ENCODE peak calls at places on chromosome 12, in seven cellular contexts. B is mammary epithelial cell; Z is T-helper 9 cell; H is endodermal cell; Q is activated CD4-positive, alpha-beta T cell treated with anti-CD3 and anti-CD28 coated beads, Interleukin-2, amount 50 U/mL, for 1 hour; G is sciatic nerve; S is stimulated activated CD4-positive, alpha-beta T cell treated with anti-CD3 and anti-CD28 coated beads, TNF-alpha, amount 100 ng/mL, for 24 hours. I is an unnamed sample.

GRCh38 chr12:122665349-122665748 is 37.8 kb downstream of the HCAR2 start:
- DNase-seq in Q (no peak), G (no peak), H (no peak), S (no peak), Z (no peak), B (no peak), I (no peak)

GRCh38 chr12:32302218-32302826 is 97.0 kb upstream of the FGD4 start:
- DNase-seq in B (peak; percentile 8), H (peak; percentile 85), S (no peak), G (no peak), Z (no peak), Q (no peak), I (no peak)

GRCh38 chr12:4172999-4173398 is 100.6 kb upstream of the CCND2 start:
- DNase-seq in Q (no peak), S (no peak), Z (no peak), H (peak; percentile 20), G (no peak), B (no peak), I (no peak)

GRCh38 chr12:5000658-5001390 is 42.9 kb upstream of the KCNA5 start:
- DNase-seq in B (no peak), S (no peak), Z (no peak), Q (no peak), H (peak; percentile 72), G (no peak), I (no peak)

GRCh38 chr12:107525719-107526554 is 159.7 kb upstream of the PWP1 start:
- DNase-seq in S (no peak), B (no peak), Q (no peak), Z (no peak), G (no peak), H (no peak), I (no peak)

GRCh38 chr12:57214398-57214781 is 2.2 kb upstream of the NXPH4 start:
- DNase-seq in H (peak; percentile 95), S (peak; percentile 69), B (no peak), G (no peak), Z (peak; percentile 61), Q (peak; percentile 67), I (peak; percentile 89)

GRCh38 chr12:116012757-116013156 is 264.7 kb downstream of the MED13L start:
- DNase-seq in Q (no peak), H (no peak), G (no peak), B (no peak), S (no peak), Z (no peak), I (no peak)

GRCh38 chr12:123546281-123546680 is 12.8 kb upstream of the RILPL1 start:
- DNase-seq in G (no peak), H (peak; percentile 61), B (peak; percentile 54), Z (no peak), Q (no peak), S (no peak), I (no peak)

GRCh38 chr12:32569256-32569655 is 109.8 kb upstream of the DNM1L start:
- DNase-seq in B (no peak), Q (no peak), G (no peak), H (no peak), S (no peak), Z (no peak), I (no peak)

GRCh38 chr12:54300732-54301427 is at the start of gene NFE2:
- DNase-seq in H (peak; percentile 97), Q (peak; percentile 34), B (peak; percentile 70), Z (peak; percentile 18), S (no peak), G (peak; percentile 70), I (peak; percentile 89)

GRCh38 chr12:77045183-77045582 is 20.2 kb downstream of the E2F7 start:
- DNase-seq in H (no peak), Q (no peak), B (no peak), Z (no peak), S (no peak), G (no peak), I (no peak)

GRCh38 chr12:27018071-27018470 is 3.9 kb upstream of the TM7SF3 start:
- DNase-seq in H (no peak), Q (no peak), B (no peak), Z (no peak), G (no peak), S (no peak), I (no peak)

GRCh38 chr12:104604070-104604994 is 147.6 kb downstream of the CHST11 start:
- DNase-seq in S (peak; percentile 46), G (peak; percentile 75), H (peak; percentile 85), B (peak; percentile 94), Z (peak; percentile 18), Q (peak; percentile 20), I (no peak)

GRCh38 chr12:2023365-2023764 is 19.1 kb upstream of the DCP1B start:
- DNase-seq in Z (no peak), H (peak; percentile 63), B (peak; percentile 3), S (no peak), Q (no peak), G (no peak), I (no peak)

GRCh38 chr12:7758346-7758745 is 6.7 kb upstream of the NANOGNB start:
- DNase-seq in G (no peak), B (no peak), Z (no peak), S (no peak), Q (no peak), H (peak; percentile 79), I (no peak)

GRCh38 chr12:58537278-58537677 is 383.0 kb downstream of the LRIG3 start:
- DNase-seq in S (no peak), Q (no peak), H (no peak), B (no peak), Z (no peak), G (no peak), I (no peak)

GRCh38 chr12:68391905-68392304 is 59.7 kb upstream of the MDM1 start:
- DNase-seq in G (no peak), S (no peak), Q (no peak), Z (no peak), B (no peak), H (no peak), I (no peak)

GRCh38 chr12:115394498-115395220 is 710.7 kb upstream of the TBX3 start:
- DNase-seq in S (no peak), Q (no peak), Z (no peak), G (no peak), B (no peak), H (no peak), I (peak; percentile 7)

GRCh38 chr12:12561305-12562015 is 1.2 kb downstream of the DUSP16 start:
- DNase-seq in B (peak; percentile 55), S (peak; percentile 40), H (peak; percentile 86), Z (peak; percentile 31), Q (peak; percentile 49), G (peak; percentile 82), I (peak; percentile 85)

GRCh38 chr12:54463034-54463433 is 10.4 kb downstream of the GTSF1 start:
- DNase-seq in H (no peak), Q (no peak), B (peak; percentile 71), S (no peak), G (no peak), Z (no peak), I (no peak)

GRCh38 chr12:117595751-117596150 is 234.3 kb upstream of the NOS1 start:
- DNase-seq in S (no peak), G (no peak), Q (no peak), B (no peak), H (peak; percentile 28), Z (no peak), I (no peak)

GRCh38 chr12:84507914-84508313 is 404.7 kb downstream of the SLC6A15 start:
- DNase-seq in H (no peak), B (no peak), S (no peak), Z (no peak), G (peak; percentile 51), Q (no peak), I (no peak)

GRCh38 chr12:12474931-12475485 is 87.7 kb downstream of the DUSP16 start:
- DNase-seq in Q (peak; percentile 46), B (no peak), Z (peak; percentile 39), S (peak; percentile 53), G (no peak), H (no peak), I (no peak)

GRCh38 chr12:26995706-26996105 is 18.5 kb downstream of the TM7SF3 start:
- DNase-seq in S (no peak), G (no peak), H (no peak), B (no peak), Q (no peak), Z (no peak), I (no peak)

GRCh38 chr12:2868986-2869385 is 8.0 kb downstream of the FOXM1 start:
- DNase-seq in G (no peak), B (no peak), Q (no peak), Z (no peak), S (no peak), H (no peak), I (no peak)

GRCh38 chr12:79233341-79233761 is 368.8 kb downstream of the SYT1 start:
- DNase-seq in Z (no peak), S (no peak), Q (no peak), B (no peak), H (no peak), G (no peak), I (no peak)

GRCh38 chr12:123134755-123135282 is 16.1 kb downstream of the PITPNM2 start:
- DNase-seq in H (no peak), Z (no peak), S (no peak), G (no peak), Q (no peak), B (no peak), I (no peak)

GRCh38 chr12:93154753-93155475 is 222.8 kb upstream of the NUDT4 start:
- DNase-seq in Z (no peak), G (no peak), B (no peak), H (no peak), Q (no peak), S (no peak), I (no peak)

GRCh38 chr12:74415633-74416032 is 122.0 kb upstream of the ATXN7L3B start:
- DNase-seq in H (no peak), Q (no peak), S (no peak), Z (no peak), B (peak; percentile 15), G (no peak), I (no peak)

GRCh38 chr12:123608192-123608591 is 6.3 kb downstream of the DDX55 start:
- DNase-seq in G (no peak), Z (no peak), S (no peak), B (no peak), H (no peak), Q (no peak), I (no peak)

GRCh38 chr12:6775185-6775770 is 3.0 kb downstream of the LAG3 start:
- DNase-seq in B (no peak), Z (no peak), Q (no peak), H (no peak), S (no peak), G (no peak), I (no peak)

GRCh38 chr12:120119395-120119973 is 2.9 kb upstream of the RAB35 start:
- DNase-seq in B (peak; percentile 36), S (peak; percentile 35), Z (no peak), G (no peak), Q (no peak), H (no peak), I (no peak)

GRCh38 chr12:33248364-33248763 is 191.3 kb downstream of the SYT10 start:
- DNase-seq in Z (no peak), Q (no peak), B (no peak), H (no peak), G (no peak), S (no peak), I (no peak)

GRCh38 chr12:65894127-65894526 is 69.8 kb downstream of the HMGA2 start:
- DNase-seq in B (no peak), S (no peak), H (no peak), Z (no peak), Q (no peak), G (no peak), I (no peak)

GRCh38 chr12:82682326-82682725 is 4.4 kb upstream of the TMTC2 start:
- DNase-seq in G (no peak), H (peak; percentile 66), B (no peak), Z (no peak), Q (no peak), S (no peak), I (no peak)

GRCh38 chr12:54605138-54605970 is 16.9 kb upstream of the PPP1R1A start:
- DNase-seq in Q (no peak), S (no peak), G (no peak), Z (no peak), H (peak; percentile 24), B (no peak), I (no peak)

GRCh38 chr12:108980831-108981618 is 39.8 kb downstream of the SVOP start:
- DNase-seq in Z (no peak), Q (no peak), G (no peak), H (no peak), S (no peak), B (no peak), I (no peak)

GRCh38 chr12:47910486-47910885 is 5.7 kb upstream of the VDR start:
- DNase-seq in B (no peak), S (no peak), G (no peak), Z (no peak), H (peak; percentile 34), Q (no peak), I (peak; percentile 34)

I was measured in osteocyte.